ENCODE peak calls at places on chromosome 3, in nine cellular contexts. P is activated CD8-positive, alpha-beta memory T cell treated with anti-CD3 and anti-CD28 coated beads, Interleukin-2, amount 10 ng/mL, durations not matched to agents 7 days and 5 days; R is activated naive CD8-positive, alpha-beta T cell treated with anti-CD3 and anti-CD28 coated beads, Interleukin-2, amount 10 ng/mL, durations not matched to agents 7 days and 5 days; W is activated T-cell treated with anti-CD3 and anti-CD28 coated beads, Interleukin-2, amount 50 U/mL, for 72 hours; M is IMR-90; N is esophagus mucosa; B is stimulated activated effector memory CD8-positive, alpha-beta T cell treated with anti-CD3 and anti-CD28 coated beads, Interleukin-12 subunit alpha, Interleukin-12 subunit beta, amount 100 ng/mL, for 72 hours; Q is T-cell; O is stimulated activated naive CD8-positive, alpha-beta T cell treated with anti-CD3 and anti-CD28 coated beads, Interleukin-15, Interleukin-2, amounts not matched to agents 100 U/mL and 50 U/mL, for 24 hours. I is an unnamed sample.

GRCh38 chr3:9760779-9761505 is 8.8 kb downstream of the CAMK1 start:
- ATAC-seq in P (no peak), R (no peak), W (no peak), M (no peak), N (no peak), B (no peak), Q (no peak), O (no peak), I (no peak)

GRCh38 chr3:16828815-16829214 is 55.9 kb upstream of the PLCL2 start:
- ATAC-seq in P (peak), R (peak), W (peak), M (no peak), N (no peak), B (peak), Q (peak), O (peak), I (peak)

GRCh38 chr3:193861036-193861435 is 268.0 kb downstream of the OPA1 start:
- ATAC-seq in P (no peak), R (no peak), W (no peak), M (no peak), N (no peak), B (no peak), Q (no peak), O (no peak), I (no peak)

GRCh38 chr3:190481779-190482178 is 32.1 kb upstream of the TMEM207 start:
- ATAC-seq in P (no peak), R (no peak), W (no peak), M (no peak), N (no peak), B (no peak), Q (no peak), O (no peak), I (no peak)

GRCh38 chr3:106212658-106213222 is 343.9 kb upstream of the CBLB start:
- ATAC-seq in P (no peak), R (no peak), W (peak), M (peak), N (no peak), B (peak), Q (no peak), O (peak), I (peak)

GRCh38 chr3:49465269-49466034 is 4.6 kb upstream of the DAG1 start:
- ATAC-seq in P (no peak), R (no peak), W (no peak), M (no peak), N (no peak), B (no peak), Q (no peak), O (no peak), I (no peak)

GRCh38 chr3:50588759-50589433 is 19.6 kb downstream of the HEMK1 start:
- ATAC-seq in P (no peak), R (no peak), W (no peak), M (no peak), N (no peak), B (no peak), Q (no peak), O (no peak), I (no peak)

GRCh38 chr3:73520931-73521461 is 103.7 kb downstream of the PDZRN3 start:
- ATAC-seq in P (no peak), R (no peak), W (no peak), M (peak), N (peak), B (no peak), Q (no peak), O (no peak), I (no peak)

GRCh38 chr3:193052294-193052693 is 134.6 kb upstream of the MB21D2 start:
- ATAC-seq in P (no peak), R (no peak), W (no peak), M (no peak), N (no peak), B (no peak), Q (no peak), O (no peak), I (no peak)

GRCh38 chr3:177606891-177607290 is 409.6 kb upstream of the TBL1XR1 start:
- ATAC-seq in P (no peak), R (no peak), W (peak), M (no peak), N (peak), B (no peak), Q (no peak), O (no peak), I (no peak)

GRCh38 chr3:151925419-151925818 is 52.0 kb downstream of the SUCNR1 start:
- ATAC-seq in P (peak), R (no peak), W (peak), M (no peak), N (peak), B (peak), Q (no peak), O (no peak), I (peak)

GRCh38 chr3:3184876-3185275 is 5.4 kb upstream of the CRBN start:
- ATAC-seq in P (no peak), R (no peak), W (no peak), M (no peak), N (no peak), B (no peak), Q (no peak), O (no peak), I (no peak)

GRCh38 chr3:359672-360071 is 163.1 kb downstream of the CHL1 start:
- ATAC-seq in P (no peak), R (no peak), W (no peak), M (no peak), N (no peak), B (no peak), Q (no peak), O (no peak), I (no peak)